ENCODE peak calls at places on chromosomes 6 and 20, in five cellular contexts. One of them, this sample, is unnamed.

GRCh38 chr6:87436435-87436834 is 28.7 kb downstream of the CFAP206 start:
- DNase-seq in IMR-90: peak; percentile 73
- DNase-seq in K562: peak; percentile 76
- DNase-seq in GM12878: peak; percentile 25
- DNase-seq in SK-N-SH: no peak
- DNase-seq in this sample: peak; percentile 37

GRCh38 chr6:13427838-13428527 is 59.4 kb downstream of the GFOD1 start:
- DNase-seq in K562: peak; percentile 34
- DNase-seq in IMR-90: no peak
- DNase-seq in SK-N-SH: no peak
- DNase-seq in GM12878: peak; percentile 98
- DNase-seq in this sample: no peak

GRCh38 chr6:5968817-5969726 is 37.7 kb downstream of the NRN1 start:
- DNase-seq in K562: no peak
- DNase-seq in SK-N-SH: no peak
- DNase-seq in IMR-90: no peak
- DNase-seq in GM12878: no peak
- DNase-seq in this sample: no peak

GRCh38 chr6:113475392-113475791 is 381.8 kb upstream of the MARCKS start:
- DNase-seq in IMR-90: no peak
- DNase-seq in GM12878: no peak
- DNase-seq in SK-N-SH: no peak
- DNase-seq in K562: no peak
- DNase-seq in this sample: no peak

GRCh38 chr6:90249044-90249443 is 47.6 kb downstream of the BACH2 start:
- DNase-seq in IMR-90: peak; percentile 56
- DNase-seq in GM12878: no peak
- DNase-seq in SK-N-SH: no peak
- DNase-seq in K562: no peak
- DNase-seq in this sample: no peak

GRCh38 chr6:33620584-33621395 is at the start of gene ITPR3:
- DNase-seq in GM12878: peak; percentile 28
- DNase-seq in K562: peak; percentile 93
- DNase-seq in SK-N-SH: peak; percentile 86
- DNase-seq in IMR-90: peak; percentile 27
- DNase-seq in this sample: peak; percentile 66

GRCh38 chr6:13924949-13925881 is at the start of gene RNF182:
- DNase-seq in K562: peak; percentile 84
- DNase-seq in IMR-90: no peak
- DNase-seq in SK-N-SH: peak; percentile 17
- DNase-seq in GM12878: no peak
- DNase-seq in this sample: no peak

GRCh38 chr6:142566628-142567396 is 265.0 kb downstream of the ADGRG6 start:
- DNase-seq in SK-N-SH: peak; percentile 66
- DNase-seq in IMR-90: peak; percentile 47
- DNase-seq in K562: peak; percentile 74
- DNase-seq in GM12878: peak; percentile 11
- DNase-seq in this sample: peak; percentile 57

GRCh38 chr6:138036111-138036510 is 71.1 kb downstream of the PERP start:
- DNase-seq in GM12878: no peak
- DNase-seq in IMR-90: no peak
- DNase-seq in K562: peak; percentile 8
- DNase-seq in SK-N-SH: no peak
- DNase-seq in this sample: no peak

GRCh38 chr6:41712651-41713103 is 22.7 kb downstream of the TFEB start:
- DNase-seq in GM12878: no peak
- DNase-seq in SK-N-SH: no peak
- DNase-seq in K562: no peak
- DNase-seq in IMR-90: no peak
- DNase-seq in this sample: peak; percentile 81

GRCh38 chr6:165662671-165663282 is at the start of gene PDE10A:
- DNase-seq in GM12878: no peak
- DNase-seq in SK-N-SH: peak; percentile 82
- DNase-seq in IMR-90: peak; percentile 55
- DNase-seq in K562: no peak
- DNase-seq in this sample: peak; percentile 67

GRCh38 chr6:21079468-21080048 is 514.0 kb upstream of the SOX4 start:
- DNase-seq in GM12878: no peak
- DNase-seq in SK-N-SH: peak; percentile 50
- DNase-seq in IMR-90: peak; percentile 20
- DNase-seq in K562: no peak
- DNase-seq in this sample: no peak

GRCh38 chr20:58201616-58202015 is 26.8 kb downstream of the ANKRD60 start:
- DNase-seq in SK-N-SH: no peak
- DNase-seq in GM12878: no peak
- DNase-seq in K562: no peak
- DNase-seq in IMR-90: no peak
- DNase-seq in this sample: no peak

GRCh38 chr20:32132911-32133549 is 23.5 kb downstream of the TM9SF4 start:
- DNase-seq in IMR-90: no peak
- DNase-seq in SK-N-SH: no peak
- DNase-seq in K562: no peak
- DNase-seq in GM12878: peak; percentile 58
- DNase-seq in this sample: no peak

GRCh38 chr6:5656226-5656625 is 350.5 kb downstream of the NRN1 start:
- DNase-seq in GM12878: no peak
- DNase-seq in SK-N-SH: no peak
- DNase-seq in IMR-90: no peak
- DNase-seq in K562: no peak
- DNase-seq in this sample: no peak

GRCh38 chr6:113856571-113857564 is at the start of gene MARCKS:
- DNase-seq in GM12878: no peak
- DNase-seq in SK-N-SH: peak; percentile 82
- DNase-seq in K562: peak; percentile 70
- DNase-seq in IMR-90: peak; percentile 92
- DNase-seq in this sample: peak; percentile 80

GRCh38 chr6:71887006-71887743 is 825 bp downstream of the RIMS1 start:
- DNase-seq in IMR-90: no peak
- DNase-seq in SK-N-SH: peak; percentile 56
- DNase-seq in K562: no peak
- DNase-seq in GM12878: no peak
- DNase-seq in this sample: no peak

GRCh38 chr6:5937516-5937915 is 69.2 kb downstream of the NRN1 start:
- DNase-seq in IMR-90: no peak
- DNase-seq in SK-N-SH: no peak
- DNase-seq in GM12878: no peak
- DNase-seq in K562: no peak
- DNase-seq in this sample: no peak

GRCh38 chr6:128275681-128276080 is 244.7 kb downstream of the PTPRK start:
- DNase-seq in GM12878: no peak
- DNase-seq in K562: no peak
- DNase-seq in SK-N-SH: no peak
- DNase-seq in IMR-90: no peak
- DNase-seq in this sample: no peak

GRCh38 chr6:67030861-67031260 is 1323.8 kb upstream of the EYS start:
- DNase-seq in K562: no peak
- DNase-seq in IMR-90: no peak
- DNase-seq in SK-N-SH: no peak
- DNase-seq in GM12878: no peak
- DNase-seq in this sample: no peak

GRCh38 chr6:37302086-37302686 is 44.2 kb upstream of the TMEM217 start:
- DNase-seq in IMR-90: no peak
- DNase-seq in SK-N-SH: no peak
- DNase-seq in GM12878: no peak
- DNase-seq in K562: peak; percentile 97
- DNase-seq in this sample: no peak

GRCh38 chr20:35575958-35576357 is 34.1 kb downstream of the ERGIC3 start:
- DNase-seq in SK-N-SH: no peak
- DNase-seq in IMR-90: no peak
- DNase-seq in K562: no peak
- DNase-seq in GM12878: no peak
- DNase-seq in this sample: no peak

GRCh38 chr6:5730586-5731263 is 276.0 kb downstream of the NRN1 start:
- DNase-seq in IMR-90: peak; percentile 40
- DNase-seq in SK-N-SH: no peak
- DNase-seq in GM12878: no peak
- DNase-seq in K562: no peak
- DNase-seq in this sample: no peak

GRCh38 chr6:121748376-121748775 is 312.9 kb downstream of the GJA1 start:
- DNase-seq in SK-N-SH: no peak
- DNase-seq in GM12878: no peak
- DNase-seq in K562: no peak
- DNase-seq in IMR-90: peak; percentile 64
- DNase-seq in this sample: no peak

GRCh38 chr6:37373822-37374514 is 20.2 kb downstream of the RNF8 start:
- DNase-seq in IMR-90: no peak
- DNase-seq in SK-N-SH: no peak
- DNase-seq in K562: no peak
- DNase-seq in GM12878: no peak
- DNase-seq in this sample: no peak

GRCh38 chr6:154878866-154879491 is 116.1 kb upstream of the TIAM2 start:
- DNase-seq in SK-N-SH: no peak
- DNase-seq in IMR-90: peak; percentile 69
- DNase-seq in K562: no peak
- DNase-seq in GM12878: no peak
- DNase-seq in this sample: no peak

DNA sequence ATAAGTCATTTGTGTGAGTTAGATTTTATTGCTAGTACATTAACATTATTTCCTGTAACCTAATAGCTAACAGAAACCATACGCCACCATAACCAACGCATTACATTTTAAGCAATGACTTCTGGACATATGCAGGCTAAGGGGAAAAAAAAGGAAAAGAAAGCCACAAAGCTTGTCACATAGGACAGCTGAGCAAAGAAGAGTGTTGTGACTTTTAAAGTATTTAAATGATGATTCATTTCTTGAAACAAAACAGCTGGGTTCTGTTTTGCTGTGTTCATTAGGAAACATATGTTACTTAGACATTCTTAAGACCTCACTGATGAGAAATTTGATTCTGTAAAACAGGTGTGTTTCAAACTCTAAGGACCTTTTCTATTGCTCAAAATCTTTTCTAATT is 171.4 kb downstream of the COL9A1 start:
- DNase-seq in IMR-90: no peak
- DNase-seq in GM12878: peak; percentile 59
- DNase-seq in K562: no peak
- DNase-seq in SK-N-SH: no peak
- DNase-seq in this sample: no peak
- TF ChIP-seq RCOR1 in IMR-90: no peak
- TF ChIP-seq RCOR1 in GM12878: no peak
- TF ChIP-seq RCOR1 in K562: no peak
- TF ChIP-seq RCOR1 in SK-N-SH: no peak
- TF ChIP-seq RCOR1 in this sample: no peak

GRCh38 chr20:56175884-56176283 is 72.6 kb upstream of the MC3R start:
- DNase-seq in IMR-90: no peak
- DNase-seq in K562: no peak
- DNase-seq in SK-N-SH: no peak
- DNase-seq in GM12878: no peak
- DNase-seq in this sample: no peak

GRCh38 chr20:56179051-56179450 is 69.5 kb upstream of the MC3R start:
- DNase-seq in GM12878: no peak
- DNase-seq in IMR-90: no peak
- DNase-seq in SK-N-SH: no peak
- DNase-seq in K562: no peak
- DNase-seq in this sample: no peak

GRCh38 chr20:56178219-56178618 is 70.3 kb upstream of the MC3R start:
- DNase-seq in K562: no peak
- DNase-seq in SK-N-SH: no peak
- DNase-seq in IMR-90: no peak
- DNase-seq in GM12878: no peak
- DNase-seq in this sample: no peak

GRCh38 chr20:56181593-56181992 is 66.9 kb upstream of the MC3R start:
- DNase-seq in IMR-90: no peak
- DNase-seq in K562: no peak
- DNase-seq in SK-N-SH: peak; percentile 34
- DNase-seq in GM12878: no peak
- DNase-seq in this sample: no peak
- TF ChIP-seq RCOR1 in IMR-90: no peak
- TF ChIP-seq RCOR1 in K562: no peak
- TF ChIP-seq RCOR1 in SK-N-SH: no peak
- TF ChIP-seq RCOR1 in GM12878: no peak
- TF ChIP-seq RCOR1 in this sample: no peak

DNA sequence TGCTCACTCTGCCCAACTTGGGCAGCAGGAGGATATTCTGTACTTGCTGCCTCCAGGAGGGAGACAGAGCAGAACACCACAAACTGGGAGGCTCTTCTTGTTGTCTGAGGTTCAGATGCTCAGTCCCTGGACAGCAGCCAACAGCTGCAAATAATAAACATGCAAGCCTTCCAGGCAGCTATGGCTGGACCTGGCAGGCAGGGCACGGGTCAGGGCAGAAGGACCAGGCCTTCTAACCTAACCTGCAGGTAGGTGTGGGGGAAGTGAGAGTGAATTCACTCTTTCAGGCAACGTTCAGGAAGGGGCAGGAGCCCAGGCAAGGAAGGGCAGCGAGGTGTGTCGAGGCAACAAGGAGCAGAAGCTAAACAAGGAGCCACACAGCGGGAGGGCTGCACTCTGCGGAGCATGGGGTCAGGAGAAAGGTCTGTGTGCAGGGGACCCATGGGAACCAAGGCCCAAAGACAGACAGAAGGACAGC is 31.5 kb downstream of the NINL start:
- DNase-seq in SK-N-SH: peak; percentile 88
- DNase-seq in GM12878: no peak
- DNase-seq in K562: no peak
- DNase-seq in IMR-90: peak; percentile 67
- DNase-seq in this sample: no peak
- TF ChIP-seq RCOR1 in SK-N-SH: peak; percentile 71
- TF ChIP-seq RCOR1 in GM12878: no peak
- TF ChIP-seq RCOR1 in K562: no peak
- TF ChIP-seq RCOR1 in IMR-90: no peak
- TF ChIP-seq RCOR1 in this sample: no peak

GRCh38 chr20:3751664-3752385 is 15.7 kb downstream of the ADISSP start:
- DNase-seq in GM12878: no peak
- DNase-seq in IMR-90: no peak
- DNase-seq in K562: no peak
- DNase-seq in SK-N-SH: peak; percentile 56
- DNase-seq in this sample: no peak
- TF ChIP-seq RCOR1 in GM12878: no peak
- TF ChIP-seq RCOR1 in IMR-90: no peak
- TF ChIP-seq RCOR1 in K562: no peak
- TF ChIP-seq RCOR1 in SK-N-SH: no peak
- TF ChIP-seq RCOR1 in this sample: no peak

GRCh38 chr6:15507746-15508145 is 155.1 kb downstream of the DTNBP1 start:
- DNase-seq in IMR-90: no peak
- DNase-seq in K562: no peak
- DNase-seq in GM12878: no peak
- DNase-seq in SK-N-SH: no peak
- DNase-seq in this sample: no peak
- TF ChIP-seq RCOR1 in IMR-90: no peak
- TF ChIP-seq RCOR1 in K562: no peak
- TF ChIP-seq RCOR1 in GM12878: no peak
- TF ChIP-seq RCOR1 in SK-N-SH: no peak
- TF ChIP-seq RCOR1 in this sample: no peak

This sample was measured in A549.